ENCODE peak calls at places on chromosome 16, in six cellular contexts. G is EH; T is stimulated activated CD4-positive, alpha-beta T cell treated with anti-CD3 and anti-CD28 coated beads, Interleukin-15, amount 100 ng/mL, for 24 hours; R is kidney; I is hepatic stellate cell; Y is activated CD4-positive, alpha-beta T cell treated with anti-CD3 and anti-CD28 coated beads, Interleukin-2, amount 10 ng/mL, durations not matched to agents 7 days and 5 days. V is an unnamed sample.
A peak's percentile ranks its signal among the peaks of the same experiment; 100 is the strongest.

GRCh38 chr16:87840462-87840978 is 28.8 kb downstream of the SLC7A5 start:
- DNase-seq in I (no peak), T (no peak), Y (no peak), R (no peak), G (no peak), V (no peak)

GRCh38 chr16:22861585-22861984 is 47.6 kb downstream of the HS3ST2 start:
- DNase-seq in Y (no peak), R (no peak), I (no peak), T (no peak), G (no peak), V (no peak)

GRCh38 chr16:88467433-88468051 is 14.5 kb downstream of the ZFPM1 start:
- DNase-seq in I (no peak), R (no peak), G (no peak), Y (no peak), T (no peak), V (no peak)

GRCh38 chr16:18942069-18942468 is 15.9 kb upstream of the SMG1 start:
- DNase-seq in G (no peak), Y (no peak), I (no peak), R (no peak), T (no peak), V (no peak)

GRCh38 chr16:66427871-66428681 is 981 bp downstream of the BEAN1 start:
- DNase-seq in T (peak; percentile 18), R (no peak), Y (no peak), G (peak; percentile 14), I (no peak), V (peak; percentile 14)

GRCh38 chr16:19566362-19566761 is 10.9 kb downstream of the VPS35L start:
- DNase-seq in I (no peak), G (no peak), R (no peak), Y (no peak), T (no peak), V (no peak)

GRCh38 chr16:84888450-84888849 is 68.7 kb downstream of the CRISPLD2 start:
- DNase-seq in R (no peak), Y (no peak), I (no peak), G (peak; percentile 78), T (no peak), V (no peak)

GRCh38 chr16:59400830-59401229 is 666.7 kb upstream of the GOT2 start:
- DNase-seq in Y (no peak), I (no peak), G (no peak), T (no peak), R (no peak), V (no peak)

GRCh38 chr16:27485811-27486210 is 63.9 kb downstream of the GTF3C1 start:
- DNase-seq in R (peak; percentile 45), T (no peak), G (no peak), Y (no peak), I (no peak), V (no peak)

GRCh38 chr16:50360033-50360778 is 8.6 kb downstream of the BRD7 start:
- DNase-seq in R (no peak), Y (no peak), G (peak; percentile 47), I (no peak), T (no peak), V (peak; percentile 23)

GRCh38 chr16:4407543-4408322 is 8.7 kb downstream of the CORO7 start:
- DNase-seq in T (no peak), Y (no peak), R (peak; percentile 69), G (peak; percentile 89), I (peak; percentile 91), V (peak; percentile 86)

GRCh38 chr16:4664538-4665418 is 28.6 kb upstream of the NUDT16L1 start:
- DNase-seq in Y (peak; percentile 82), T (peak; percentile 69), G (no peak), R (no peak), I (no peak), V (no peak)

GRCh38 chr16:60818471-60818870 is 1217.8 kb downstream of the CDH8 start:
- DNase-seq in R (no peak), Y (no peak), I (no peak), T (no peak), G (no peak), V (no peak)

GRCh38 chr16:2337431-2338296 is 2.9 kb downstream of the ABCA3 start:
- DNase-seq in R (no peak), T (no peak), I (no peak), Y (no peak), G (no peak), V (no peak)

GRCh38 chr16:11161974-11162373 is 94.0 kb downstream of the SOCS1 start:
- DNase-seq in I (peak; percentile 47), T (no peak), R (no peak), G (peak; percentile 52), Y (no peak), V (no peak)

GRCh38 chr16:30113031-30113710 is at the start of gene GDPD3:
- DNase-seq in I (no peak), G (no peak), Y (no peak), T (no peak), R (peak; percentile 85), V (no peak)

V was measured in mesenchymal stem cell.